ENCODE peak calls at places on chromosome 17, in seven cellular contexts. R is NCI-H1092 treated with DMSO at 0.1 percent for 48 hours; J is activated effector memory CD4-positive, alpha-beta T cell treated with anti-CD3 and anti-CD28 coated beads, Interleukin-2, amount 50 U/mL, for 16 hours; F is cardiac fibroblast; A is amniotic stem cell; G is activated gamma-delta T cell treated with Interleukin-2 at 50 U/mL for 16 hours; V is WTC11. U is an unnamed sample.

GRCh38 chr17:8740486-8740885 is 4.2 kb downstream of the CCDC42 start:
- DNase-seq in R (no peak), J (peak), F (no peak), A (no peak), G (peak), V (peak), U (no peak)

GRCh38 chr17:10815318-10815717 is 11.4 kb upstream of the TMEM238L start:
- DNase-seq in R (no peak), J (no peak), F (no peak), A (no peak), G (no peak), V (no peak), U (no peak)

GRCh38 chr17:32497431-32498205 is 10.8 kb downstream of the CDK5R1 start:
- DNase-seq in R (no peak), J (no peak), F (no peak), A (no peak), G (no peak), V (no peak), U (no peak)

GRCh38 chr17:36544320-36545092 is at the start of gene GGNBP2:
- DNase-seq in R (peak), J (peak), F (peak), A (peak), G (peak), V (peak), U (peak)

GRCh38 chr17:81030726-81031570 is 4.0 kb upstream of the BAIAP2 start:
- DNase-seq in R (peak), J (no peak), F (peak), A (no peak), G (no peak), V (no peak), U (no peak)

GRCh38 chr17:38552343-38552742 is 53.4 kb downstream of the SRCIN1 start:
- DNase-seq in R (no peak), J (no peak), F (no peak), A (no peak), G (no peak), V (no peak), U (no peak)

GRCh38 chr17:76502326-76503211 is 1.3 kb upstream of the RHBDF2 start:
- DNase-seq in R (no peak), J (no peak), F (no peak), A (no peak), G (no peak), V (no peak), U (no peak)

GRCh38 chr17:31787857-31788570 is 71.0 kb downstream of the COPRS start:
- DNase-seq in R (no peak), J (no peak), F (peak), A (peak), G (no peak), V (no peak), U (no peak)

GRCh38 chr17:43070872-43071271 is 45.8 kb downstream of the RND2 start:
- DNase-seq in R (no peak), J (no peak), F (peak), A (no peak), G (no peak), V (no peak), U (no peak)

GRCh38 chr17:82117139-82118090 is 19.4 kb upstream of the FASN start:
- DNase-seq in R (no peak), J (no peak), F (no peak), A (no peak), G (no peak), V (no peak), U (no peak)

GRCh38 chr17:80832266-80832676 is 159.4 kb upstream of the CHMP6 start:
- DNase-seq in R (peak), J (no peak), F (peak), A (no peak), G (no peak), V (peak), U (no peak)

GRCh38 chr17:82051776-82052637 is at the start of the genes GPS1 and RFNG:
- DNase-seq in R (peak), J (peak), F (peak), A (no peak), G (peak), V (peak), U (peak)

GRCh38 chr17:48262982-48263586 is 155.5 kb downstream of the SNX11 start:
- DNase-seq in R (peak), J (no peak), F (peak), A (no peak), G (no peak), V (no peak), U (no peak)

GRCh38 chr17:491086-492014 is 138.7 kb upstream of the RPH3AL start:
- DNase-seq in R (no peak), J (peak), F (peak), A (no peak), G (peak), V (peak), U (peak)

GRCh38 chr17:64532409-64532808 is 25.6 kb downstream of the CEP95 start:
- DNase-seq in R (no peak), J (no peak), F (no peak), A (no peak), G (no peak), V (no peak), U (no peak)

GRCh38 chr17:82964851-82965341 is 114.5 kb upstream of the METRNL start:
- DNase-seq in R (no peak), J (peak), F (no peak), A (no peak), G (no peak), V (no peak), U (no peak)

U was measured in glutamatergic neuron.